ENCODE peak calls at places on chromosome X, in eight cellular contexts. K, U, Q, P, V, O, A and Z are unnamed samples.

GRCh38 chrX:129115104-129115503 is 408.2 kb downstream of the SMARCA1 start:
- DNase-seq in O (no peak), P (peak), Q (no peak), U (no peak), V (peak), K (peak), A (no peak), Z (no peak)

GRCh38 chrX:5650904-5651303 is 577.8 kb downstream of the NLGN4X start:
- DNase-seq in Q (no peak), P (no peak), O (no peak), U (no peak), V (no peak), K (no peak), A (no peak), Z (no peak)

GRCh38 chrX:49233176-49233575 is at the start of gene CACNA1F:
- DNase-seq in A (no peak), K (no peak), V (no peak), P (no peak), U (no peak), O (no peak), Q (no peak), Z (no peak)

GRCh38 chrX:116694046-116694445 is 231.3 kb upstream of the CT83 start:
- DNase-seq in K (no peak), A (no peak), V (no peak), O (no peak), U (no peak), Q (no peak), P (no peak), Z (no peak)

GRCh38 chrX:54894159-54894558 is 26.5 kb upstream of the TRO start:
- DNase-seq in U (no peak), O (no peak), A (no peak), K (no peak), Q (no peak), V (no peak), P (no peak), Z (no peak)

GRCh38 chrX:46327229-46328081 is 217.8 kb downstream of the ZNF674 start:
- DNase-seq in O (no peak), K (peak), A (no peak), P (peak), U (no peak), Q (no peak), V (peak), Z (no peak)

GRCh38 chrX:132592880-132593279 is 104.0 kb upstream of the MBNL3 start:
- DNase-seq in P (peak), A (no peak), O (no peak), Q (no peak), U (no peak), V (peak), K (no peak), Z (no peak)

GRCh38 chrX:1807301-1807731 is 192.5 kb downstream of the ASMT start:
- DNase-seq in A (no peak), V (no peak), P (no peak), U (no peak), K (no peak), Q (no peak), O (no peak), Z (no peak)

GRCh38 chrX:97685753-97686152 is 802.0 kb downstream of the RPA4 start:
- DNase-seq in K (no peak), U (no peak), Q (no peak), V (peak), A (no peak), P (peak), O (no peak), Z (no peak)

GRCh38 chrX:107672955-107673378 is 44.7 kb downstream of the PRPS1 start:
- DNase-seq in K (peak), A (peak), O (peak), V (peak), P (peak), Q (peak), U (peak), Z (peak)

GRCh38 chrX:134244043-134244442 is 7.1 kb downstream of the CCDC160 start:
- DNase-seq in O (no peak), P (peak), U (no peak), A (no peak), Q (no peak), V (no peak), K (no peak), Z (no peak)

GRCh38 chrX:110086916-110087484 is 84.1 kb downstream of the TMEM164 start:
- DNase-seq in O (no peak), Q (no peak), A (no peak), U (no peak), P (peak), V (peak), K (no peak), Z (no peak)

GRCh38 chrX:106995678-106996077 is 4.3 kb downstream of the MORC4 start:
- DNase-seq in Q (no peak), K (no peak), U (no peak), V (no peak), A (no peak), O (no peak), P (no peak), Z (no peak)

GRCh38 chrX:121356850-121357171 is 309.4 kb downstream of the GLUD2 start:
- DNase-seq in P (no peak), Q (no peak), A (no peak), V (no peak), K (no peak), U (no peak), O (no peak), Z (no peak)

GRCh38 chrX:74250574-74250973 is 53.4 kb upstream of the ZCCHC13 start:
- DNase-seq in A (no peak), K (no peak), U (no peak), P (no peak), Q (no peak), O (no peak), V (no peak), Z (no peak)

GRCh38 chrX:14051416-14051815 is 21.7 kb upstream of the GEMIN8 start:
- DNase-seq in Q (no peak), A (no peak), K (no peak), O (no peak), P (no peak), V (no peak), U (no peak), Z (no peak)

GRCh38 chrX:134803551-134804183 is 145.4 kb upstream of the PLAC1 start:
- DNase-seq in P (no peak), O (no peak), V (peak), Q (no peak), K (no peak), A (no peak), U (no peak), Z (no peak)

GRCh38 chrX:78124304-78124703 is 15.1 kb downstream of the TAF9B start:
- DNase-seq in A (no peak), K (no peak), O (no peak), P (no peak), V (no peak), U (no peak), Q (no peak), Z (no peak)

GRCh38 chrX:154370882-154371770 is 3.3 kb downstream of the FLNA start:
- DNase-seq in U (peak), Q (peak), K (peak), V (peak), A (peak), O (peak), P (peak), Z (peak)
- TF ChIP-seq POLR2A in U (peak), Q (peak), K (peak), V (peak), A (peak), O (peak), P (peak), Z (no peak)

DNA sequence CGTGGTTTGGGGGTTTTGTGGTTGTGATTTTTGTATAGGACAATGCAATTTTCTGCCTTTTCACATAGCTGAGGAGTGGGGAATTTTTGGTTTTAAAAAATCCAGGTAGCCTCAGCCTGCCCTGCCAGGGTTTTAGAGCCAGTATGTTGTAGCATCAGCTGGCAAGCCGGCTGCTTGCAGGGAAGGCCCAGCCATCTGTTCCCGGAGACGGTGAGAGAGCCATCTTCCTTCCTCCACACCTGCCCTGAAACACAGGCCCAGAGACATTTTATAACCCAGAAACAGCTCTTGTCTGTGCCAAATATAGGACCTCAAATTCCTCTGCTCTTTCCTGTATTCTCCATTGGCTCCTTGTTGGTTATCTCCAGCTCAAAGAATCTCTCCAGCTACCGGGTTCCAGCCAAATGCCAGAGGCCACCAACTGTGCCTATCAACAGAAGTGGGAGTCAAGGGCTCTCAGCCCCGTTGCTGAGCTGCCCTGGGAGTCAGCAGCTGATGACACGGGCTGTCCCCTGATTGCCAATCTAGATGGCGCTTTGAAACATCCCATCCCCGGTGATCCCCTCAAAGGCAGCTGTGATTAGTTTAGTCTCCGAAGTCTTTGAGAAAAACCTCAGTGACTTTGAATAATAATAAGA is 595.2 kb downstream of the MID1IP1 start:
- DNase-seq in Q (no peak), V (no peak), A (no peak), O (no peak), U (no peak), K (no peak), P (no peak), Z (no peak)
- H3K4me3 ChIP-seq in Q (no peak), V (no peak), A (no peak), O (no peak), U (no peak), K (no peak), P (no peak), Z (no peak)

DNA sequence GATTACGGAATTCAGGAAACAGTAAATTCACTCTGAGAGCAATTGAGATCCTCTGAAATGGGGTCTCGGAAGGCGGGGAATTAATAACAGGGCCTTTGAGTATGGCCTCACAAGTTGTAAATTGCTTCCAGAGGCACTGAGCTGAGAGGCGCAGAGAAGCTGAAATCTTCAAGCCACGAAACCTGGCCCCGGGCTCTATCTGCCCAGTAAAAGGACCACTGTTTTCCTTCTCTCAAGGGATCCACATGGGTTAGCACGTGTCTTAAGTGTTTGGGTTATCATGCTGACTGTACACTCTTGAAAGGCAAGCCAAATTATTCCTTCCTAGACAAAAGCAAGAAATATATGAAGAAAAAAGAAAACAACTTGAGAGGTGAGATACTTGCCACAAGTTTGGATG is 1012.9 kb upstream of the FTHL17 start:
- DNase-seq in O (no peak), K (no peak), V (no peak), U (no peak), Q (no peak), P (no peak), A (no peak), Z (no peak)
- TF ChIP-seq POLR2A in O (no peak), K (no peak), V (no peak), U (no peak), Q (no peak), P (no peak), A (no peak), Z (no peak)

GRCh38 chrX:20361081-20361889 is 94.6 kb upstream of the RPS6KA3 start:
- DNase-seq in V (peak), Q (no peak), U (no peak), A (peak), K (no peak), P (no peak), O (no peak), Z (no peak)
- H3K4me3 ChIP-seq in V (peak), Q (no peak), U (no peak), A (no peak), K (no peak), P (no peak), O (no peak), Z (no peak)

GRCh38 chrX:154378059-154378798 is 866 bp upstream of the EMD start:
- DNase-seq in V (no peak), O (peak), A (no peak), U (no peak), K (peak), P (peak), Q (peak), Z (no peak)
- TF ChIP-seq POLR2A in V (peak), O (peak), A (peak), U (peak), K (peak), P (peak), Q (peak), Z (no peak)

DNA sequence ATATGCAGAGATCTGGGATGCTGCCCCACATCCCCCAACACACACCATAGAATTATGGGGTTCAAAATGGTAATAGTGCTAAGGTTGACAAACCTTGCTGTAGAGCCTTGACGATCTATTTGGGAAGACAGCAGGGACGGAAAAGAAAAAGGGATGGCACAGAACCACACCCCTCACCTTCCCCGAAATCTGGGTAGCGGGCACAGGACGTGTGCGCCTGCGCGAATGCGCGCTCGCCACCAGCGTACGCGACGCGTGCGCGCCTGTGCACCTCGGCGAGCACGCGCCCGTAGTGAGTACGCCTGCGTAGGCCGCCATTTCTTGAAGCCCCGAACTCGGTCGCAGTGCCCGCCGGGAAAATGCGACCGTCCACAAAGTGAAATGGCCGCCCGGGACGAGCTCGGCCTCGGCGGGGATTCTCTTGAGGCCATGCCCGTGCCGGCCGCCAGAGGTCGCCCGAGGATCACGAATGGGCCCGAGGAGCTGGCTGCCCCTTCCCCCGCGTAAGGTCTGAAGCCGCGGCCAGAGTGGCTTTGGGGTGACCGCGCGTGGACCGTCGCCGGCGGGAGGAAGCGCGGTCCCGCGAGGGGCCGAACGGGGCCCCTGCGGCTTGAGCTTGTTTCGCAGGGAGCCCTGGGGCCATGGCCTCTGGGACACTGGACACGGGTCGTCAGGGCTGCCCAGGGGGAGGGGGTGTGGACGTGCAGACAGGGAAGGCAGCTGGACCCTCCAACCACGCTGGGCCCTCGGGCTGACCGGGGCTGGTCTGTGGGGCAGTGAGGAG is 43.7 kb downstream of the ZNF185 start:
- DNase-seq in A (peak), V (peak), P (peak), Q (peak), U (peak), O (peak), K (peak), Z (peak)
- H3K4me3 ChIP-seq in A (peak), V (peak), P (peak), Q (peak), U (peak), O (peak), K (peak), Z (peak)

GRCh38 chrX:31705816-31706215 is 634.0 kb upstream of the FTHL17 start:
- DNase-seq in O (no peak), P (no peak), V (no peak), A (no peak), K (no peak), U (no peak), Q (no peak), Z (no peak)

GRCh38 chrX:31704938-31705337 is 633.1 kb upstream of the FTHL17 start:
- DNase-seq in A (no peak), V (no peak), P (no peak), K (no peak), U (no peak), Q (no peak), O (no peak), Z (no peak)

GRCh38 chrX:31708116-31708515 is 636.3 kb upstream of the FTHL17 start:
- DNase-seq in P (no peak), O (no peak), V (no peak), U (no peak), A (no peak), Q (no peak), K (no peak), Z (no peak)

GRCh38 chrX:31706456-31706855 is 634.6 kb upstream of the FTHL17 start:
- DNase-seq in Q (no peak), V (no peak), U (no peak), K (no peak), P (no peak), A (no peak), O (no peak), Z (no peak)

GRCh38 chrX:31702208-31702607 is 630.4 kb upstream of the FTHL17 start:
- DNase-seq in U (no peak), A (no peak), O (no peak), K (no peak), V (no peak), P (no peak), Q (no peak), Z (no peak)
- TF ChIP-seq POLR2A in U (no peak), A (no peak), O (no peak), K (no peak), V (no peak), P (no peak), Q (no peak), Z (no peak)

DNA sequence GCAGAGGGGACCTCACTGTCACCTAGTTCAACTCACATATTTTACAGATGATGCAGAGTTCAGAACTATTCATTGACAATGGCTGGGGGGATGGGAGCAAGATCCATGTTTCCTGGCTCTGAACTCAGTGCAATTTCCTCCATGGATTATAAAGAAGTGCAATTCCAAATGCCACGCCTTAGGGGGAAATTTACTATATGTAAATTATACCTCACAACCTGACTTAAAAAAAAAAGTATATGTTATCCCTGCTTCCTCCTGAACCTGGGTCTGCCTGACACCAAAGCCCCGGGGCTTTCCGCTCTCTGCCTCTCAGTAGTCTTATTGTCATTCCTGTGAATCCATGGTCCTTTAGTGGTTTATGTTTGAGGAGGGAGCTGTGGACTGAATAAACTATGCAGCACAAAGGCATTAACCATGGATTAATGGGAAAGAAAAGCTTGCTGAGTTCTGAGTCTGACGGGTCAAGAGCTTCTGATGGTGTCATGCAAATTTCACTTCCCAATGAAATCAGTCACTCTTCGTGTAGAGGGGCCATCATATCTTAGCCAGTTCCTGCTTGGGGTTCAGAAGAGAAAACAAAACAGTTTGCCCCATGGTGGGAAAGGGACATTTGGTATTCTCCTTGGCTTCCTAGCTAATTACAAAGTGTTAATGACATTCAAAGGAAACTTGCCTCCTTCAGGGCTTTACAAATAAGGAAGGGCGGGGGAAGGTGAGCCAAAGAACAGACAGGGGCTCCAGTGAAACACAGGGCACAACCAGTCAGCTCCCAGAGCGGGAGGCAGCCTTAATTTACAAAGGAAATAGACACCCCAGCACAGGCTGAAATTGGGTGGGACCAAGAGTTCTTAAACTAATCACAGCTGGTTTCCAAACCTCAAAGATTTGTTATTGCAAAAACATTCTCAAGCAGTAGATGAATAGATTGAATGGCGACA is 14.3 kb downstream of the FAM9C start:
- DNase-seq in P (peak), A (no peak), Q (no peak), O (no peak), K (peak), V (peak), U (no peak), Z (no peak)
- H3K4me3 ChIP-seq in P (no peak), A (no peak), Q (no peak), O (no peak), K (no peak), V (no peak), U (no peak), Z (no peak)

DNA sequence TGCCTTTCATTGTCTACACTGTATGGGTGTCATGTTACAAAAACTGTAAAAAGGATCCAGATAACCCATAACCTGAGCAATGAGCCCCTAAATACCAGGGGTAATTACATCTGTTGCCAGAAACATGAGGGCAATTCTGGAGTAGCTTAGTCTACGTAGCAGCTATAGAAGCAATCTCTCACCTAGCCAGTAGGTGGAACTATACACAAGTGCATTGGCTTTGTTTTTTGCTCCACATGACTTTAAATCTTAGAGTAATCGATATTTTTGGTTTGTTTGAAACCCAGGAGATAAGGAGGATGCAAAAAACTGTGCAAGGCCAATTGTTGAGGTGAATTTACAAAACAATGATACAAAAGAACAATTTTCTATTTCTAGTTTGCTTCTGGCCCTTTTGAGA is 57.5 kb downstream of the GPR82 start:
- DNase-seq in V (peak), A (no peak), Q (no peak), K (no peak), U (no peak), P (peak), O (no peak), Z (no peak)
- TF ChIP-seq POLR2A in V (no peak), A (no peak), Q (no peak), K (no peak), U (no peak), P (no peak), O (no peak), Z (no peak)

DNA sequence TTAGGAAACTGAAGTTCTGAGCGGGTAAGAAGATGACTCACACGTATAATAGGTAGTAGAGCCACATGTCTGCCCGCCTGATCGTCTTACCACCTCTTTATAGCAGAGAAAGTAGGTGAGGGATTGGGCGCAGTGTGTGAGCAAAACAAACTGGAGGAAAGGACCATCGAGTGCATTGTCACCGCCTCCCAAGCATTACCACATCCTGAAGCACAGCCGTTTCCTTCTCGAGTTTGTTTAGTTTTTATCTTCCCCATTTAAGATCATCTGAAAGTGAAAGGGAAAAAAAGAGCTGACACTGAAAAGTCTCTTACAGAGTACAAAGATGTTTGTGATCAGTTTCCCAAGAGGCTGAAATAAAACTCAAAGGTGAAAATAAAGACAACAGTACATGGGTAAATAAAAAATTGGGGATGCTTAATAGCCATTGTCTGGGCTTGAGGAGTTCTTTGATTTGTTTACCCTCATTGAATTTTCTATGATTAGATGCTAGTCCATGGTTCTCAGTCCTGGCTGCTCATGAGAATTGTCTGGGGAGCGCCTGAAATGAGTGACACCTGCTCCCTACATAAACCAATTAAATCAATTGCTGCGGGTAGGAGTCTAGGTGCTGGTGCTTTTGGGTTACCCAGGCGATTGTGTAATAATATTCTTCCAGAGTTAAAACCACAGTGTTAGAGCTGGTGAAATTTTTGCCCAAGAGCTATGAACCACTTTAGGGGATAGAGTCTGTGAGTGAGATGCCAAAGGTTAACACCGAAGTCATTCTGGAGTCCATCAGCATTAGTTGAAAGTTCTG is 15.0 kb downstream of the PDK3 start:
- DNase-seq in U (no peak), A (no peak), O (no peak), V (no peak), Q (no peak), P (peak), K (peak), Z (no peak)
- H3K4me3 ChIP-seq in U (no peak), A (no peak), O (no peak), V (no peak), Q (no peak), P (no peak), K (no peak), Z (no peak)